ENCODE peak calls at places on chromosomes 13 and 19, in five cellular contexts. D is DMS 273 treated with DMSO at 0.1 percent for 48 hours, V is activated T-helper 1 cell treated with Interleukin-2 at 50 U/mL for 16 hours, N is psoas muscle, A is HT-29. F is an unnamed sample.
A peak's percentile ranks its signal among the peaks of the same experiment; 100 is the strongest.

GRCh38 chr13:79402074-79402635 is 3.9 kb downstream of the RBM26 start:
- DNase-seq in D (no peak), N (no peak), V (no peak), A (no peak), F (no peak)

GRCh38 chr13:41696163-41697003 is 239.0 kb downstream of the RGCC start:
- DNase-seq in D (peak; percentile 1), N (no peak), V (no peak), A (peak; percentile 70), F (no peak)

GRCh38 chr13:70995338-70995737 is 871.7 kb downstream of the DACH1 start:
- DNase-seq in V (no peak), D (no peak), N (no peak), A (no peak), F (no peak)

GRCh38 chr13:47621931-47622330 is 379.1 kb downstream of the SUCLA2 start:
- DNase-seq in V (no peak), A (peak; percentile 37), N (no peak), D (no peak), F (no peak)

GRCh38 chr13:77543711-77544110 is 8.2 kb downstream of the SCEL start:
- DNase-seq in A (no peak), V (no peak), D (no peak), N (no peak), F (no peak)

GRCh38 chr13:48222358-48223015 is 10.5 kb upstream of the ITM2B start:
- DNase-seq in N (peak; percentile 67), D (no peak), A (no peak), V (no peak), F (peak; percentile 25)

GRCh38 chr19:14035706-14036105 is 4.1 kb downstream of the IL27RA start:
- DNase-seq in V (no peak), N (no peak), D (no peak), A (no peak), F (no peak)

GRCh38 chr19:53881482-53882390 is at the start of gene PRKCG:
- DNase-seq in D (no peak), N (peak; percentile 69), V (peak; percentile 57), A (peak; percentile 78), F (no peak)